ENCODE peak calls at places on chromosomes 2 and 18, in four cellular contexts. E is epithelial cell of esophagus, G is heart left ventricle, F is breast epithelium. D is an unnamed sample.

GRCh38 chr18:26813043-26813442 is 52.5 kb downstream of the AQP4 start:
- DNase-seq in E (peak; percentile 82), G (no peak), F (no peak), D (no peak)

GRCh38 chr2:127574656-127575055 is 39.2 kb downstream of the MYO7B start:
- DNase-seq in E (no peak), G (no peak), F (no peak), D (no peak)

GRCh38 chr2:150099805-150100204 is 387.7 kb downstream of the RND3 start:
- DNase-seq in E (no peak), G (no peak), F (no peak), D (no peak)

GRCh38 chr2:27212626-27213471 is 781 bp upstream of the SLC5A6 start:
- DNase-seq in E (peak; percentile 56), G (no peak), F (no peak), D (peak; percentile 79)

GRCh38 chr2:111618953-111619902 is 264.8 kb downstream of the ANAPC1 start:
- DNase-seq in E (peak; percentile 39), G (no peak), F (no peak), D (peak; percentile 31)

GRCh38 chr2:57711991-57712390 is 334.6 kb upstream of the VRK2 start:
- DNase-seq in E (no peak), G (no peak), F (no peak), D (no peak)

GRCh38 chr2:7012141-7012809 is 95.1 kb downstream of the RNF144A start:
- DNase-seq in E (no peak), G (peak; percentile 55), F (no peak), D (peak; percentile 49)

GRCh38 chr2:49110571-49111315 is 43.6 kb downstream of the FSHR start:
- DNase-seq in E (no peak), G (no peak), F (no peak), D (no peak)

GRCh38 chr2:19205983-19206533 is 152.4 kb downstream of the OSR1 start:
- DNase-seq in E (no peak), G (no peak), F (no peak), D (peak; percentile 65)

GRCh38 chr2:101874069-101874468 is 117.7 kb upstream of the IL1R2 start:
- DNase-seq in E (no peak), G (no peak), F (no peak), D (no peak)

GRCh38 chr2:156177654-156178053 is 154.9 kb downstream of the NR4A2 start:
- DNase-seq in E (no peak), G (no peak), F (no peak), D (no peak)

GRCh38 chr2:128274218-128274617 is 44.5 kb downstream of the HS6ST1 start:
- DNase-seq in E (no peak), G (no peak), F (no peak), D (no peak)

GRCh38 chr2:157172866-157173578 is 84.5 kb upstream of the GALNT5 start:
- DNase-seq in E (no peak), G (no peak), F (no peak), D (peak; percentile 56)

GRCh38 chr18:74331404-74331803 is 15.8 kb downstream of the C18orf63 start:
- DNase-seq in E (peak; percentile 57), G (no peak), F (no peak), D (peak; percentile 66)

GRCh38 chr2:241764272-241765241 is 12.1 kb upstream of the GAL3ST2 start:
- DNase-seq in E (no peak), G (no peak), F (no peak), D (no peak)

GRCh38 chr2:109320195-109320935 is 191.4 kb downstream of the SH3RF3 start:
- DNase-seq in E (no peak), G (no peak), F (no peak), D (no peak)

GRCh38 chr2:72889991-72890390 is 2.8 kb downstream of the SPR start:
- DNase-seq in E (no peak), G (no peak), F (no peak), D (no peak)

GRCh38 chr2:218395090-218395444 is 4.6 kb upstream of the CTDSP1 start:
- DNase-seq in E (no peak), G (no peak), F (no peak), D (no peak)

GRCh38 chr2:13968811-13969210 is 663.7 kb upstream of the LRATD1 start:
- DNase-seq in E (no peak), G (no peak), F (no peak), D (no peak)

GRCh38 chr2:70068119-70068518 is 19.2 kb upstream of the PCBP1 start:
- DNase-seq in E (no peak), G (no peak), F (no peak), D (no peak)

GRCh38 chr2:2647156-2647555 is 316.1 kb upstream of the MYT1L start:
- DNase-seq in E (peak; percentile 92), G (no peak), F (no peak), D (no peak)

GRCh38 chr2:129443235-129443884 is 536.1 kb upstream of the RAB6C start:
- DNase-seq in E (no peak), G (no peak), F (no peak), D (peak; percentile 7)

GRCh38 chr2:151261977-151262291 is 271 bp upstream of the RBM43 start:
- DNase-seq in E (no peak), G (no peak), F (no peak), D (no peak)

GRCh38 chr18:76307293-76307690 is 187.8 kb downstream of the ZNF516 start:
- DNase-seq in E (no peak), G (no peak), F (no peak), D (no peak)
- H3K4me3 ChIP-seq in E (no peak overlapping the region), G (no peak overlapping the region), F (no peak overlapping the region), D (no peak overlapping the region)

DNA sequence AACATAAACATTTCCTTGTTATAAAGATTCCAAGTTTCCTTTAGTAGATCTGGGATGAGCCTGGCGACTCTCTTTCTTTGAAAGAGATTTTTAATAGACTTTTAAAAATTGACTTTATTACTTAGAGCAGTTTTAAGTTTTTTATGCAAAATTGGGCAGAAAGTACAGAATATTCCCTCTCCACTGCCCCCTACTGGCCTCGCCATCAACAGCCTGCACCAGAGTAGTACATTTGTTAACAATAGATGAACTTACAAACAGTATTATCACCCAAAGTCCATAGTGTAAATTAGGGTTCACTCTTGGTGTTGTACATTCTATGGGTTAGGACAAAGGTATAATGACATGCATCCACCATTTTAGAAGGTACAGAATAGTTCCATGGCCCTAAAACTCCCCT is 3.9 kb downstream of the MAP3K19 start:
- DNase-seq in E (no peak), G (no peak), F (no peak), D (no peak)
- TF ChIP-seq CTCF in E (peak; percentile 16), G (peak; percentile 26), F (no peak), D (peak; percentile 47)

DNA sequence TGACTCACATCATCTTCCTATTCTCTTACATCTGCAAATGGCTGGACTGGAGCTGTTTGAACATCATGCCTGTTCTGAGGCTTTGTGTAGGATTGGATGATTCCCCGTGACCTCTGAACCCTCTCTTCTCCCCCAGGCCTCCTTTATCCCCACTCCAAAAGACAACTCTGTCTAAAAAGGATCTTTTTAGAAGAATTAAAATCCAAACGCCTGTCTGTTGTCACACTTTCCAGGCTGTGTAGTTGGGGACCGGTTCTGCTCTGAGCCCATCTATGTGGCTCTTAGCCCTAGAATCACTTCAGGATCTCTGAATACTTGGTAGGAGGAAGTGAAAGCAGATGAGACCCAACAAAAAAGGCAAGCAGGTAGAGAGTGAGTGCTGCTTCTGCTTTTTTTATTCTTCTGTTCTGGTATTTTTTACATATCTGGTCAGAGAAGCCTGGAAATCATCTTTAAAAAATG is 585 bp downstream of the SP140 start:
- DNase-seq in E (no peak), G (no peak), F (no peak), D (no peak)
- H3K4me3 ChIP-seq in E (no peak overlapping the region), G (peak overlapping the region; percentile 13), F (no peak overlapping the region), D (no peak overlapping the region)

GRCh38 chr2:147451902-147452515 is 392.8 kb upstream of the ACVR2A start:
- DNase-seq in E (peak; percentile 6), G (no peak), F (no peak), D (no peak)
- TF ChIP-seq CTCF in E (no peak), G (no peak), F (no peak), D (no peak)

GRCh38 chr18:50285631-50286321 is 1.7 kb downstream of the CXXC1 start:
- DNase-seq in E (no peak), G (no peak), F (no peak), D (no peak)
- H3K4me3 ChIP-seq in E (no peak overlapping the region), G (no peak overlapping the region), F (no peak overlapping the region), D (no peak overlapping the region)

DNA sequence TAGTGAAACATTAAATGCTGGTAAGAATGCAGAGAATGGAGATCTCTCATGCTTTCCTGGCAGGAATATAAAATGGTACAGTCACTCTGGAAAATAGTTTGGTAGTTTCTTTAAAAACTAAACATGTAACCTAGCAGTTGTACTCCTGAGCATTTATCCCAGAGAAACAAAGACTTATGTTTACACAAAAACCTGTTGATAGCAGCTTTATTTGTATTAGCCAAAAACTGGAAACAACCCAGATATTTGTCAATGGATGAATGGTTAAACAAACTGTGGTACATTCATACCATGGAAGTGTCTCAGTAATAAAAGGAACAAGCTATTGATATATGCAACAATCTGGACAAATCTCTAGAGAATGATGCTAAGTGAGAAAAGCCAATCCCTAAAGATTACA is 81.7 kb upstream of the CTAGE1 start:
- DNase-seq in E (no peak), G (no peak), F (no peak), D (no peak)
- TF ChIP-seq CTCF in E (no peak), G (no peak), F (no peak), D (no peak)

GRCh38 chr2:207260947-207261346 is 95.2 kb upstream of the KLF7 start:
- DNase-seq in E (no peak), G (no peak), F (no peak), D (no peak)
- H3K4me3 ChIP-seq in E (no peak overlapping the region), G (no peak overlapping the region), F (no peak overlapping the region), D (no peak overlapping the region)

GRCh38 chr2:238875161-238875530 is 27.3 kb downstream of the TWIST2 start:
- DNase-seq in E (no peak), G (no peak), F (no peak), D (peak; percentile 70)

GRCh38 chr2:238873401-238873801 is 25.5 kb downstream of the TWIST2 start:
- DNase-seq in E (no peak), G (no peak), F (no peak), D (no peak)

GRCh38 chr2:238875531-238876231 is 27.8 kb downstream of the TWIST2 start:
- DNase-seq in E (no peak), G (no peak), F (no peak), D (peak; percentile 41)

GRCh38 chr2:238873841-238874240 is 26.0 kb downstream of the TWIST2 start:
- DNase-seq in E (no peak), G (no peak), F (no peak), D (no peak)

GRCh38 chr2:238874330-238875050 is 26.6 kb downstream of the TWIST2 start:
- DNase-seq in E (no peak), G (no peak), F (no peak), D (no peak)
- TF ChIP-seq CTCF in E (no peak), G (no peak), F (no peak), D (peak; percentile 37)